ENCODE peak calls at places on chromosomes 1 and 21, in ten cellular contexts. Z is Karpas-422, G is adipocyte, U is IMR-90, X is thoracic aorta, W is lower lobe of right lung, D is astrocyte of the spinal cord, S is ovary, B is heart right ventricle, L is epithelial cell of esophagus. M is an unnamed sample.

GRCh38 chr21:44354775-44355771 is 1.7 kb downstream of the TRPM2 start:
- DNase-seq in Z (no peak), G (no peak), U (no peak), X (no peak), W (no peak), D (no peak), S (no peak), B (no peak), L (no peak), M (no peak)

GRCh38 chr1:156601122-156601830 is at the start of gene GPATCH4:
- DNase-seq in Z (peak; percentile 97), G (peak; percentile 98), U (peak; percentile 92), X (peak; percentile 58), W (peak; percentile 83), D (peak; percentile 93), S (peak; percentile 76), B (peak; percentile 59), L (peak; percentile 85), M (peak; percentile 65)

GRCh38 chr1:151058682-151059341 is 610 bp downstream of the CDC42SE1 start:
- DNase-seq in Z (peak; percentile 49), G (peak; percentile 60), U (peak; percentile 19), X (no peak), W (peak; percentile 86), D (no peak), S (no peak), B (no peak), L (peak; percentile 97), M (peak; percentile 88)

GRCh38 chr1:232340448-232340847 is 289.5 kb downstream of the SIPA1L2 start:
- DNase-seq in Z (no peak), G (no peak), U (no peak), X (no peak), W (no peak), D (no peak), S (no peak), B (no peak), L (peak; percentile 63), M (no peak)

GRCh38 chr1:220325306-220325995 is 53.2 kb upstream of the RAB3GAP2 start:
- DNase-seq in Z (no peak), G (no peak), U (no peak), X (no peak), W (no peak), D (peak; percentile 14), S (no peak), B (no peak), L (peak; percentile 56), M (no peak)

GRCh38 chr1:180167721-180168467 is 13.2 kb downstream of the QSOX1 start:
- DNase-seq in Z (no peak), G (no peak), U (peak; percentile 22), X (no peak), W (peak; percentile 90), D (no peak), S (no peak), B (no peak), L (peak; percentile 95), M (peak; percentile 97)

GRCh38 chr1:205306929-205307566 is 14.5 kb downstream of the NUAK2 start:
- DNase-seq in Z (no peak), G (no peak), U (no peak), X (no peak), W (no peak), D (no peak), S (no peak), B (no peak), L (no peak), M (no peak)

GRCh38 chr1:119711804-119712341 is at the start of gene PHGDH:
- DNase-seq in Z (no peak), G (peak; percentile 96), U (peak; percentile 90), X (peak; percentile 13), W (peak; percentile 74), D (peak; percentile 90), S (peak; percentile 69), B (peak; percentile 56), L (peak; percentile 90), M (peak; percentile 89)

GRCh38 chr21:36791150-36791549 is 92.2 kb downstream of the SIM2 start:
- DNase-seq in Z (no peak), G (no peak), U (no peak), X (no peak), W (no peak), D (no peak), S (no peak), B (no peak), L (no peak), M (no peak)

DNA sequence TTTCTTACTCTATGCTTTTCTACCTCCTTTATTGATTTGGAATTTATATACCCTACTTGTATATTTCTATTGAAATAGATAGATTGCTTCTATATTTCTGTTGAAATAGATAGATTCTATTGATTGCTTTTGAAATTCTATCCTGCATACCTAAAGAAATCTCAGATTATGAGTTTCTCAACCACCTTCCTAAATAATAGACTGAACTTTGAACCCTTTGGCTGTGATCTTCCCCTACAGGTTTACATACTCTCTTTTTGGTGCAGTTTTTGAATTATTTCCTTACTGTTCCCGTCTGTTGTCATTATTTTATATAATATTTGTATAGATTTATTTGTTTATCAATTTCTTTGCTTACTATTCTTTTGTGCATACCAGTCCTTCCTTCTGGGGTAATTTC is 20.4 kb upstream of the CSF3R start:
- DNase-seq in Z (no peak), G (no peak), U (no peak), X (no peak), W (no peak), D (no peak), S (no peak), B (no peak), L (no peak), M (no peak)
- H3K4me3 ChIP-seq in Z (no peak overlapping the region), G (no peak overlapping the region), U (no peak overlapping the region), X (no peak overlapping the region), W (no peak overlapping the region), D (no peak overlapping the region), S (no peak overlapping the region), B (no peak overlapping the region), L (no peak overlapping the region), M (no peak overlapping the region)

GRCh38 chr1:22169816-22170215 is 26.9 kb upstream of the WNT4 start:
- DNase-seq in Z (no peak), G (no peak), U (no peak), X (no peak), W (no peak), D (no peak), S (no peak), B (no peak), L (no peak), M (no peak)

GRCh38 chr1:22177354-22178003 is 34.6 kb upstream of the WNT4 start:
- DNase-seq in Z (no peak), G (no peak), U (no peak), X (no peak), W (no peak), D (no peak), S (no peak), B (no peak), L (peak; percentile 84), M (no peak)

GRCh38 chr1:22171951-22172715 is 29.2 kb upstream of the WNT4 start:
- DNase-seq in Z (no peak), G (no peak), U (no peak), X (no peak), W (no peak), D (no peak), S (no peak), B (no peak), L (no peak), M (peak; percentile 45)

GRCh38 chr1:22176258-22176657 is 33.4 kb upstream of the WNT4 start:
- DNase-seq in Z (no peak), G (no peak), U (no peak), X (no peak), W (no peak), D (no peak), S (no peak), B (no peak), L (peak; percentile 18), M (no peak)

DNA sequence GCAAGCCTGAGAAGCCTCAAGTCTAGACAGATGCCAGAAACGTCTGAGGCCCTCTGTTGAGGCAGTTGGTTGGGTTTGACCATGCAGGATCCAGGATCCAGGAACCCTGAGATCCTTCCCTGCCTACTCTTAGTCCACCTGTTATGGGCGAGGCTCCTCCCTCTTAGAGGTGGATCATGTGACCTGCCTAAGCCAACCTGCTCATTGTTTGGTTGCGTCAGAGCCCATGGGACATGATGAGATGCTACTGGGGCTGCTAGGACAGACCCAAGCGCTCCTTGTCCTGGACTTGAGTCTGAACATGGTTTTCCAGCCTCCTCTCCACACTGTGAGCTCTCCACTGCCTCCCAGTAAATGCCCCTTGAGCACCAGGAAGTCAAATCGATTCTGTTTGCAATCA is 31.5 kb upstream of the WNT4 start:
- DNase-seq in Z (peak; percentile 49), G (no peak), U (no peak), X (no peak), W (no peak), D (no peak), S (no peak), B (no peak), L (no peak), M (no peak)
- H3K4me3 ChIP-seq in Z (no peak overlapping the region), G (no peak overlapping the region), U (no peak overlapping the region), X (no peak overlapping the region), W (no peak overlapping the region), D (no peak overlapping the region), S (no peak overlapping the region), B (no peak overlapping the region), L (no peak overlapping the region), M (no peak overlapping the region)

GRCh38 chr1:203481186-203481585 is 5.6 kb downstream of the PRELP start:
- DNase-seq in Z (no peak), G (peak; percentile 44), U (no peak), X (no peak), W (no peak), D (no peak), S (no peak), B (no peak), L (no peak), M (no peak)

GRCh38 chr1:203488539-203488938 is 5.4 kb upstream of the OPTC start:
- DNase-seq in Z (no peak), G (no peak), U (no peak), X (no peak), W (no peak), D (no peak), S (peak; percentile 49), B (no peak), L (no peak), M (no peak)

GRCh38 chr1:203490607-203491006 is 3.3 kb upstream of the OPTC start:
- DNase-seq in Z (no peak), G (no peak), U (no peak), X (no peak), W (no peak), D (no peak), S (no peak), B (no peak), L (no peak), M (no peak)

GRCh38 chr1:203491664-203492485 is 2.1 kb upstream of the OPTC start:
- DNase-seq in Z (no peak), G (no peak), U (no peak), X (no peak), W (no peak), D (no peak), S (peak; percentile 49), B (no peak), L (no peak), M (no peak)

GRCh38 chr1:203486618-203487370 is 7.2 kb upstream of the OPTC start:
- DNase-seq in Z (no peak), G (no peak), U (no peak), X (no peak), W (no peak), D (no peak), S (no peak), B (no peak), L (no peak), M (no peak)
- H3K4me3 ChIP-seq in Z (peak overlapping the region; percentile 68), G (peak overlapping the region; percentile 60), U (no peak overlapping the region), X (peak overlapping the region; percentile 62), W (peak overlapping the region; percentile 54), D (no peak overlapping the region), S (peak overlapping the region; percentile 9), B (peak overlapping the region; percentile 51), L (no peak overlapping the region), M (peak overlapping the region; percentile 56)

GRCh38 chr1:25028910-25029599 is 99.0 kb upstream of the RUNX3 start:
- DNase-seq in Z (no peak), G (no peak), U (no peak), X (no peak), W (no peak), D (no peak), S (no peak), B (no peak), L (no peak), M (no peak)
- H3K4me3 ChIP-seq in Z (peak overlapping the region; percentile 14), G (no peak overlapping the region), U (no peak overlapping the region), X (peak overlapping the region; percentile 1), W (no peak overlapping the region), D (no peak overlapping the region), S (no peak overlapping the region), B (no peak overlapping the region), L (no peak overlapping the region), M (no peak overlapping the region)

M was measured in PC-9.